ENCODE peak calls at places on chromosomes 1 and 21, in seven cellular contexts. Y is breast epithelium, G is endothelial cell of umbilical vein, T is stomach, F is K562, I is suprapubic skin, B is GM12892. V is an unnamed sample.

GRCh38 chr1:68121536-68121935 is 71.1 kb upstream of the DIRAS3 start:
- DNase-seq in Y (no peak), G (no peak), T (no peak), F (no peak), I (no peak), B (no peak), V (no peak)

GRCh38 chr1:61361971-61362370 is 279.6 kb downstream of the NFIA start:
- DNase-seq in Y (no peak), G (no peak), T (no peak), F (no peak), I (no peak), B (no peak), V (no peak)

GRCh38 chr1:25126568-25126967 is 105.7 kb downstream of the SYF2 start:
- DNase-seq in Y (no peak), G (no peak), T (no peak), F (no peak), I (no peak), B (no peak), V (no peak)

GRCh38 chr1:7554343-7555270 is 216.5 kb upstream of the VAMP3 start:
- DNase-seq in Y (no peak), G (no peak), T (no peak), F (no peak), I (no peak), B (no peak), V (no peak)

GRCh38 chr1:201277441-201277840 is 5.9 kb upstream of the PKP1 start:
- DNase-seq in Y (no peak), G (no peak), T (no peak), F (no peak), I (no peak), B (no peak), V (no peak)

GRCh38 chr1:169288011-169288414 is 79.6 kb downstream of the NME7 start:
- DNase-seq in Y (no peak), G (peak; percentile 18), T (no peak), F (no peak), I (no peak), B (no peak), V (no peak)

GRCh38 chr1:226640288-226640687 is 91.7 kb downstream of the STUM start:
- DNase-seq in Y (no peak), G (no peak), T (no peak), F (no peak), I (no peak), B (no peak), V (no peak)

GRCh38 chr1:59126361-59126760 is 170.5 kb upstream of the FGGY start:
- DNase-seq in Y (no peak), G (no peak), T (no peak), F (no peak), I (no peak), B (no peak), V (no peak)

GRCh38 chr1:231931846-231932454 is 305.4 kb downstream of the DISC1 start:
- DNase-seq in Y (no peak), G (no peak), T (no peak), F (peak; percentile 64), I (no peak), B (no peak), V (peak; percentile 23)

GRCh38 chr1:231935856-231936255 is 309.3 kb downstream of the DISC1 start:
- DNase-seq in Y (no peak), G (no peak), T (no peak), F (no peak), I (no peak), B (no peak), V (no peak)

GRCh38 chr1:231931146-231931545 is 304.6 kb downstream of the DISC1 start:
- DNase-seq in Y (no peak), G (no peak), T (no peak), F (no peak), I (no peak), B (no peak), V (no peak)

GRCh38 chr1:231934797-231935196 is 308.2 kb downstream of the DISC1 start:
- DNase-seq in Y (no peak), G (peak; percentile 33), T (no peak), F (peak; percentile 30), I (no peak), B (no peak), V (no peak)

GRCh38 chr1:231933711-231934626 is 307.4 kb downstream of the DISC1 start:
- DNase-seq in Y (no peak), G (peak; percentile 55), T (no peak), F (no peak), I (no peak), B (no peak), V (no peak)
- TF ChIP-seq POLR2AphosphoS5 in Y (no peak), G (no peak), T (no peak), F (no peak), I (no peak), B (no peak), V (no peak)

GRCh38 chr1:2276803-2277580 is 48.9 kb downstream of the SKI start:
- DNase-seq in Y (no peak), G (no peak), T (no peak), F (no peak), I (no peak), B (no peak), V (no peak)

GRCh38 chr1:2277741-2278488 is 49.8 kb downstream of the SKI start:
- DNase-seq in Y (no peak), G (no peak), T (no peak), F (no peak), I (no peak), B (no peak), V (no peak)

GRCh38 chr1:2279882-2280281 is 51.8 kb downstream of the SKI start:
- DNase-seq in Y (no peak), G (no peak), T (no peak), F (no peak), I (no peak), B (no peak), V (no peak)

GRCh38 chr1:2278591-2279209 is 50.6 kb downstream of the SKI start:
- DNase-seq in Y (no peak), G (no peak), T (no peak), F (no peak), I (no peak), B (no peak), V (no peak)

DNA sequence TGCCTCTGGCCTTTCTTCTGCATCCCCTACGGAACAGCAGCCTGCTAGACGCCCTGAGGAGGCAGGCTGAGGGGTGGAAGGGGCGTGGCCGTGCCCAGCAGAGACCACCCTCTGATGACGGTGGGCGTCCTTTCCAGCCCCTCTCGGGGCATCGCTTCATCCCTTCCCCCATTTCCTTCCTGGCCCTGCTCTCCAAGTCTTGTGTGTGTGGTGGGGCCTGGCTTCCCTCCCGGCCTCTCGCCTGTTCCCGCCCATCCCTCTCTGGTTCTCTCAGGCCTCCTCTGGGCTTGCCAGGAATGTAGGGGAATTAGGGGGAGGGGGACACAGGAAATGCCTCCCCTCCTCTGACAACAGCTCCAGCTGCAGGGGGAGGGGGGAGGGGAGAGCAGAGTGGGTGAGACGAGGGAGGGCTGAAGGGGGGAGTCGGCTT is 51.1 kb downstream of the SKI start:
- DNase-seq in Y (no peak), G (peak; percentile 98), T (no peak), F (no peak), I (no peak), B (no peak), V (no peak)
- TF ChIP-seq POLR2A in Y (no peak), G (no peak), T (no peak), F (no peak), I (no peak), B (no peak), V (no peak)

DNA sequence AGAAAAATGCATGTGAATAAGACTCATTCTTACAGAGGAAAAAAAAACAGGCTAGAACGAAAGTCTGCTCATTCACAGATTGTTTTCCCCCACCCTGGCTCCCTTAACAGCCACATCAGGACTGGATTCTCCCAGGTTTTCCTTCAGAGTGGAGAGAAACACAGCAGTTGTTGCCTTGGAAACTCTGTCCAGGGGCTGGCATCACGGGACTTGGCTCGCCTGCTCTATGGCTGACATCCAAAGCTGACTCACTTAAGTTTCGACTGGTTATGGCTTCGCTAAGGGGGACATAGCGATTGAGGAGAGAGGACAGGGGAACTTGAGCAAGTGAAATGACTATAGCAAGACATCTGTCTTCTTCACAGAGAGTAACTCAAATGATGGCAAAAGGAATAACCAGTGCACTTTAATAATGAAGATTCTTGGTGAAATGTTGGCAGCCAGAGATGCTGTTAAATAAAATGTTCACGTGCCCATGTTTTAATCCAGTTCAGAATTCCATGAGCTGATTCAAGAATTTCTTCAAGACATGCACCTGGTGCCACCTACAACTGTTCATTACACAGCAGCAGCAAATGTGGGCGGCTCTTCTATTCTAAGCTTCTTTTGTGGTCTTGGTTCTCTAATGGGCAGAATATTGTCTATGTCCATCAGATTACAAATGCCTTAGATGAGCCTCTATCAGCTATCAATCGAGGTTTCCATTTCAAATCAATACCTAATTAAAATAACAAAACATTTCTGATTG is 21.8 kb downstream of the MIS18A start:
- DNase-seq in Y (no peak), G (peak; percentile 95), T (peak; percentile 61), F (no peak), I (peak; percentile 90), B (no peak), V (no peak)
- TF ChIP-seq POLR2AphosphoS5 in Y (peak; percentile 17), G (no peak), T (peak; percentile 69), F (no peak), I (no peak), B (no peak), V (no peak)

GRCh38 chr1:161119379-161120061 is 1.6 kb downstream of the NIT1 start:
- DNase-seq in Y (no peak), G (peak; percentile 55), T (no peak), F (peak; percentile 83), I (no peak), B (peak; percentile 44), V (peak; percentile 53)

GRCh38 chr1:161115132-161115711 is 2.6 kb downstream of the PFDN2 start:
- DNase-seq in Y (no peak), G (peak; percentile 79), T (no peak), F (peak; percentile 50), I (no peak), B (no peak), V (no peak)

GRCh38 chr1:161119017-161119378 is 1.1 kb downstream of the NIT1 start:
- DNase-seq in Y (no peak), G (no peak), T (peak; percentile 43), F (peak; percentile 64), I (no peak), B (no peak), V (no peak)

GRCh38 chr1:161121042-161121441 is 3.1 kb downstream of the NIT1 start:
- DNase-seq in Y (no peak), G (no peak), T (no peak), F (no peak), I (no peak), B (no peak), V (no peak)

DNA sequence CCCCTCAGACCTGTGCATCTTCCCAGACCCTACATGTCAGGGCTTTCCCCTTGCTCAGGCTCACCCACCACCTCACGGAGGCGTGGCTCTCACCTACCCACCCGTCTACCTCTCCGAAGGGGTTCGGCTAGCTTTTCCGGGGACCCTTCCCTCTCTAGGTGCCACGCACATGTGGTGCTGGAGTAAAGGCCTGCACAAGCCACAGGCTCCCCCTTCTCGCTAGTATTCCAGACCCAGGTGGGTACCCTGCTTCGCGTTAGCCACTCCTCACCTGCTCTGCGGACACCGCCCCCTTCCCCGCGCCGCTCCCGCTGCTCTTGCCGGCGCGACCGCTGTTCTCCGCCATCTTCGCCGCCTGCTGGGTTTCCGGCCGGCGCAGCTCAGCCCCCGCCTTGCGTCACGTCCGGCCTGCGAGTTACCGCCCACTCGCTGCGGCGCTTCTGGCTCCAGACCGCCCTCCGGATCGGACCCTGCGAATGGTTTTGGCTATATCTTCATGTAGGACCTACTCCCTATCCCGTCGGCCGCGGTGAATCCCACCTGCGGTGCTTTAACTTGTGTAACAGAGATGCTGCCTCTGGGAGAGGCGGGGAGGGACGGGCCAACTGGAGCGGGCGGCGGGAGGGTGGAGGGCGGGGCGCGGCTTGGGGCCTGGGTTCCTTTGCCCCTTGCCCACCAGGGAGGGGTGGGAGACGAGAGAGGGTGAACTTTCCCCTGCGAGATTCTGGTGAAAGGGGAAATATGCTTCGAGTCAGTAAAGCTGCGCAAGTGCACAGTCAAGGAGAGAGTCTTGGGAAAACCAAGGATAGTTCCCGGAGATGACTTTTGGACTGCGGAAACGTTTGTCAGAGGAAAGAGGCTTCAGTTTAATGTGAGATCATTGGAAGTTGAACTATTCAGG is at the start of the genes NIT1 and PFDN2:
- DNase-seq in Y (peak; percentile 81), G (peak; percentile 86), T (peak; percentile 86), F (peak; percentile 93), I (peak; percentile 92), B (peak; percentile 93), V (peak; percentile 88)
- TF ChIP-seq POLR2A in Y (peak; percentile 86), G (peak; percentile 88), T (no peak), F (peak; percentile 94), I (peak; percentile 84), B (peak; percentile 93), V (peak; percentile 80)